ENCODE peak calls at places on chromosome 16, in six cellular contexts. P is thoracic aorta; F is uterus; G is heart left ventricle; B is heart right ventricle; R is CD8-positive, alpha-beta T cell. N is an unnamed sample.
A peak's percentile ranks its signal among the peaks of the same experiment; 100 is the strongest.

GRCh38 chr16:53922067-53922804 is 218.3 kb downstream of the FTO start:
- DNase-seq in P (no peak), F (no peak), G (no peak), B (no peak), R (no peak), N (no peak)

GRCh38 chr16:10045291-10045775 is 136.9 kb downstream of the GRIN2A start:
- DNase-seq in P (no peak), F (no peak), G (no peak), B (no peak), R (no peak), N (no peak)

GRCh38 chr16:54135361-54136275 is 151.0 kb downstream of the IRX3 start:
- DNase-seq in P (no peak), F (no peak), G (no peak), B (no peak), R (no peak), N (no peak)

GRCh38 chr16:29675811-29676643 is 3.0 kb upstream of the QPRT start:
- DNase-seq in P (no peak), F (no peak), G (no peak), B (no peak), R (no peak), N (no peak)

GRCh38 chr16:53784312-53784711 is 80.4 kb downstream of the FTO start:
- DNase-seq in P (no peak), F (no peak), G (no peak), B (no peak), R (no peak), N (no peak)

GRCh38 chr16:84897911-84898377 is 78.2 kb downstream of the CRISPLD2 start:
- DNase-seq in P (no peak), F (no peak), G (no peak), B (no peak), R (no peak), N (no peak)

GRCh38 chr16:22614271-22614947 is 103.7 kb downstream of the NPIPB5 start:
- DNase-seq in P (no peak), F (no peak), G (no peak), B (no peak), R (no peak), N (no peak)

GRCh38 chr16:50808929-50809538 is 67.1 kb downstream of the CYLD start:
- DNase-seq in P (no peak), F (no peak), G (no peak), B (no peak), R (no peak), N (no peak)

GRCh38 chr16:50646345-50646744 is 34.8 kb downstream of the SNX20 start:
- DNase-seq in P (no peak), F (no peak), G (no peak), B (no peak), R (no peak), N (no peak)

GRCh38 chr16:81996664-81997529 is 14.4 kb downstream of the SDR42E1 start:
- DNase-seq in P (no peak), F (peak; percentile 20), G (no peak), B (no peak), R (no peak), N (no peak)

GRCh38 chr16:89921699-89922476 is 1.3 kb upstream of the TUBB3 start:
- DNase-seq in P (peak; percentile 71), F (peak; percentile 75), G (peak; percentile 85), B (peak; percentile 82), R (no peak), N (peak; percentile 78)

GRCh38 chr16:85902366-85903155 is 3.6 kb downstream of the IRF8 start:
- DNase-seq in P (no peak), F (no peak), G (no peak), B (no peak), R (peak; percentile 57), N (no peak)

GRCh38 chr16:54418903-54419302 is 132.3 kb upstream of the IRX3 start:
- DNase-seq in P (no peak), F (no peak), G (no peak), B (no peak), R (no peak), N (no peak)

GRCh38 chr16:12123462-12123861 is 146.9 kb downstream of the SNX29 start:
- DNase-seq in P (no peak), F (no peak), G (no peak), B (no peak), R (no peak), N (no peak)

GRCh38 chr16:3431779-3432219 is 11.5 kb downstream of the ZNF597 start:
- DNase-seq in P (no peak), F (peak; percentile 37), G (peak; percentile 32), B (peak; percentile 22), R (peak; percentile 72), N (peak; percentile 75)

GRCh38 chr16:87002717-87003413 is 314.3 kb downstream of the C16orf95 start:
- DNase-seq in P (no peak), F (no peak), G (peak; percentile 18), B (no peak), R (no peak), N (no peak)

DNA sequence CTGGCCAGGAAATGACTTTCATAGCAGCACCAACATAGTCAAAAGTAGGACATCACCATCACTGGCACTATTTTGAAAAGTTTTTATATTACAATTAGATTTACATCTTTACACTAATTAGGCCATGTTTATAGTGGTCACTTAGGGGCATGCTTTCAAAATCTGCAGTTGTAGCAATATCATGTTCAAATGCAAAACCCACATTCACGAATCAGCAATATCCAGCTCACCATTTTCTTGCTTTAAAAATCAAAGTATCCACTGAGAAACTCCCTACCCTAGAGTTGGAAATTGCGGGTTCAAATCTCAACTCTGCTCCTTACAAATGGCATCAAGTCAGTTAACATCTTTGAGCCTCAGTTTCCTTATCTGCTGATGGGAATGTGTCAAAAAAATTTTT is 237.4 kb downstream of the ZFHX3 start:
- DNase-seq in P (no peak), F (no peak), G (no peak), B (no peak), R (no peak), N (no peak)
- TF ChIP-seq CTCF in P (no peak), F (no peak), G (no peak), B (no peak), R (no peak), N (no peak)

DNA sequence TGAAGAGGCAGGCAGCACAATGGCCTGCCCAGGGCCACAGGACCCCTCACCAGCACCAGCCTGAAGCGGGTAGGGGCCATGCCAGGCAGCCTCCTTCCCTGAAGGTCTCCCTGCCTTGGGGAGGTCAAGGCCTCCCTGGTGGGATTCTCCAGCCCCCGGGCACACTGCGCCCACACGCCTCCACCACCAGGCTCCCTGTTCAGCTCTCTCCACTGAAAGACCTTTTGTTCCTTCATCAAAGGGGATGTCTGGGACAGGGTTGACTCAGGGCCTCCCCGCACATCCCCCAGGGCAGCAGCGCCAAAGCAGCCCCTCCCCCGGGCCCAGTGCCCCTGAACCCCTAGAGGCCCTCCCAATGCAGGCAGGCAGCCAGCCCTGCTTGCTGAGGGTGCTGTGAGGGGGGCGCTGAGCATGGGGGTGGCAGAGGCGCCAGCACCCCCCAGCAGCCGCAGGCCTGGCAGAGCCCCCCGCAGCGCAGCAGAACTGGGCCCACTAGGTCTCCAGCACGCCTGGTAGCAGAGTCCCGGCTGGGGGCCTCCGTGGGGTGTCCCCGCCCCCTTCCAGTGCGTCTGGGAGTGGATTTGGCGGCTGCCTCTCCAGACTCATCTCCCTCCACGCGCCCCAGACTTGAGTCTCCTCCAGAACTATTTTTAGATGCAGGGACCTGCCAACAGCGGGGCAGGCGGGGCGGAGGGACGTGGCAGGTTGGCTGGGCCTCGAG is 13.1 kb downstream of the BCAR1 start:
- DNase-seq in P (peak; percentile 62), F (peak; percentile 92), G (peak; percentile 87), B (peak; percentile 83), R (no peak), N (no peak)
- H3K4me1 ChIP-seq in P (peaks cover 45% of the 10 kb centered on the region), F (peaks cover 41% of the 10 kb centered on the region), G (peaks cover 72% of the 10 kb centered on the region), B (peaks cover 86% of the 10 kb centered on the region), R (no peaks in the 10 kb centered on the region), N (peaks cover 14% of the 10 kb centered on the region)

DNA sequence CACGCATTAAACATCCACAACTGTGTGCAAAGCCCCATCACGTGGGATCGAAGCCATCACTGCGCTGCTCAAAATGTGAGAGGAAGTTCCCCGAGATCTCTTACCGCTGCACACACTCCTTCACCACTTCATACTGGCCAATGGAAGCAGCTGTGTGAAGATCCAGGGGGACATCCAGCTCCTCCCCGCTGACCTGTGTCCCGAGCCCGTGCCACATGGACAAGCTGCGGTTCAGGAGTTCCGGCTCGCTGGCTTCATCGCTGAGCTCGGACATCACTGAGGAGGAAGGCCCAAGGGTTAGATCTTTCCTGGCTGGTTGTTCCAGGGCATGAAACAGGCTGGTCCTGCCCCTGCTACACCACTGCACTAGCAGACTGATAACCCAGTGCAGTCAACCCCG is 4.2 kb downstream of the ANKS3 start:
- DNase-seq in P (no peak), F (no peak), G (no peak), B (no peak), R (no peak), N (no peak)
- TF ChIP-seq CTCF in P (no peak), F (no peak), G (no peak), B (no peak), R (no peak), N (no peak)

DNA sequence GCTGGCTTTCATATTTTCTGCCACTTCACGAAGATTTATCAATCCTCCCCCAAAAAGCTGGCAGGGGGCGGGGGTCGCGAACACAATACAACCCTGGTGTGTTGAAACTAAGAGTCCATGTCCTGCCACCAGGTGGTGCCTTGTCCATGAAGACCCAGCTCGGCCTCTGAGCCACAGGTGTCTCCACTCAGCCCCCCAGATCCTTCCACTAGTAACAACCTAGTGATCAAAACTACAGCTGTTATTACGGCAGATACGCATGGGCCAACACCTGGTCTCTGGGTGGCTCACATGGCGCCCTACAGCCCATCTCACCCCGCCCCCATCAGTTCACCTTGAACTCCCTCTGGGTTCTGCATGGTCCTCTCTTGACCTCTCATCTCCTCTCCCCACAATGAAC is 27.7 kb downstream of the USP7 start:
- DNase-seq in P (no peak), F (no peak), G (no peak), B (no peak), R (no peak), N (no peak)
- H3K4me1 ChIP-seq in P (peaks cover 6% of the 10 kb centered on the region), F (peaks cover 9% of the 10 kb centered on the region), G (peaks cover 76% of the 10 kb centered on the region), B (peaks cover 71% of the 10 kb centered on the region), R (peaks cover 58% of the 10 kb centered on the region), N (peaks cover 12% of the 10 kb centered on the region)

GRCh38 chr16:67663151-67663876 is 2.6 kb downstream of the PARD6A start:
- DNase-seq in P (no peak), F (no peak), G (no peak), B (no peak), R (no peak), N (no peak)
- TF ChIP-seq CTCF in P (no peak), F (no peak), G (no peak), B (no peak), R (no peak), N (no peak)

N was measured in pancreas.